ENCODE peak calls at places on chromosomes 16 and 17, in five cellular contexts. N is HT1080; T is CD8-positive, alpha-beta memory T cell; W is activated CD8-positive, alpha-beta memory T cell treated with anti-CD3 and anti-CD28 coated beads for 1 hour; M is T-cell. V is an unnamed sample.

GRCh38 chr16:31390504-31391043 is 2.6 kb upstream of the ITGAD start:
- DNase-seq in N (no peak), T (no peak), W (no peak), M (no peak), V (no peak)

GRCh38 chr17:58960068-58960467 is 146.6 kb downstream of the TRIM37 start:
- DNase-seq in N (peak), T (no peak), W (no peak), M (no peak), V (no peak)

GRCh38 chr17:82020874-82021727 is 1.6 kb downstream of the CENPX start:
- DNase-seq in N (peak), T (no peak), W (peak), M (peak), V (no peak)

GRCh38 chr16:71564377-71564967 is 12.4 kb downstream of the TAT start:
- DNase-seq in N (no peak), T (no peak), W (no peak), M (no peak), V (no peak)

GRCh38 chr17:76196675-76197074 is 43.6 kb downstream of the RNF157 start:
- DNase-seq in N (no peak), T (no peak), W (no peak), M (no peak), V (no peak)

GRCh38 chr16:3190949-3191353 is 2.9 kb downstream of the OR1F1 start:
- DNase-seq in N (no peak), T (no peak), W (no peak), M (no peak), V (no peak)

GRCh38 chr17:32253117-32253611 is 12.5 kb upstream of the RHBDL3 start:
- DNase-seq in N (peak), T (peak), W (no peak), M (peak), V (peak)

GRCh38 chr17:79405823-79406222 is 205.0 kb downstream of the RBFOX3 start:
- DNase-seq in N (no peak), T (no peak), W (no peak), M (no peak), V (no peak)

GRCh38 chr17:44005865-44006580 is 1.6 kb downstream of the NAGS start:
- DNase-seq in N (no peak), T (no peak), W (peak), M (no peak), V (no peak)

GRCh38 chr16:4486126-4486893 is 10.1 kb downstream of the HMOX2 start:
- DNase-seq in N (no peak), T (no peak), W (no peak), M (no peak), V (no peak)

GRCh38 chr17:65283704-65284103 is 146.5 kb downstream of the RGS9 start:
- DNase-seq in N (peak), T (no peak), W (no peak), M (no peak), V (no peak)

GRCh38 chr17:8025176-8025911 is 13.5 kb upstream of the ALOX15B start:
- DNase-seq in N (no peak), T (no peak), W (no peak), M (no peak), V (no peak)

GRCh38 chr16:4071686-4072561 is 44.3 kb downstream of the ADCY9 start:
- DNase-seq in N (no peak), T (no peak), W (no peak), M (no peak), V (no peak)

GRCh38 chr17:83196088-83196765 is 116.8 kb downstream of the METRNL start:
- DNase-seq in N (no peak), T (no peak), W (no peak), M (no peak), V (peak)

V was measured in activated T-helper 2 cell treated with anti-CD3 and anti-CD28 coated beads, Interferon-gamma antibody, Interleukin-2, Interleukin-4, amounts not matched to agents 10 μg/mL and 5 μg/mL and 100 μg/mL, durations not matched to agents 14 hours and 24 hours and 36 hours.